ENCODE peak calls at places on chromosome 14, in seven cellular contexts. One of them, this sample, is unnamed.

GRCh38 chr14:95833429-95833828 is 43.2 kb upstream of the TUNAR start:
- DNase-seq in H4: peak
- DNase-seq in endothelial cell: no peak
- DNase-seq in activated CD4-positive, alpha-beta T cell treated with anti-CD3 and anti-CD28 coated beads for 48 hours: no peak
- DNase-seq in smooth muscle cell of the brain vasculature: no peak
- DNase-seq in fibroblast of pulmonary artery: no peak
- DNase-seq in ELF-1: no peak
- DNase-seq in this sample: peak

GRCh38 chr14:34741840-34742239 is 27.4 kb upstream of the CFL2 start:
- DNase-seq in H4: no peak
- DNase-seq in endothelial cell: no peak
- DNase-seq in activated CD4-positive, alpha-beta T cell treated with anti-CD3 and anti-CD28 coated beads for 48 hours: no peak
- DNase-seq in smooth muscle cell of the brain vasculature: no peak
- DNase-seq in fibroblast of pulmonary artery: no peak
- DNase-seq in ELF-1: no peak
- DNase-seq in this sample: no peak

GRCh38 chr14:93675651-93676050 is 112.6 kb downstream of the PRIMA1 start:
- DNase-seq in H4: no peak
- DNase-seq in endothelial cell: no peak
- DNase-seq in activated CD4-positive, alpha-beta T cell treated with anti-CD3 and anti-CD28 coated beads for 48 hours: no peak
- DNase-seq in smooth muscle cell of the brain vasculature: no peak
- DNase-seq in fibroblast of pulmonary artery: no peak
- DNase-seq in ELF-1: no peak
- DNase-seq in this sample: no peak

GRCh38 chr14:55142466-55142865 is 13.4 kb downstream of the LGALS3 start:
- DNase-seq in H4: no peak
- DNase-seq in endothelial cell: no peak
- DNase-seq in activated CD4-positive, alpha-beta T cell treated with anti-CD3 and anti-CD28 coated beads for 48 hours: no peak
- DNase-seq in smooth muscle cell of the brain vasculature: no peak
- DNase-seq in fibroblast of pulmonary artery: no peak
- DNase-seq in ELF-1: no peak
- DNase-seq in this sample: no peak

GRCh38 chr14:70354204-70354603 is 5.3 kb downstream of the COX16 start:
- DNase-seq in H4: no peak
- DNase-seq in endothelial cell: no peak
- DNase-seq in activated CD4-positive, alpha-beta T cell treated with anti-CD3 and anti-CD28 coated beads for 48 hours: no peak
- DNase-seq in smooth muscle cell of the brain vasculature: no peak
- DNase-seq in fibroblast of pulmonary artery: no peak
- DNase-seq in ELF-1: no peak
- DNase-seq in this sample: no peak

GRCh38 chr14:90677484-90678045 is 138.7 kb downstream of the TTC7B start:
- DNase-seq in H4: no peak
- DNase-seq in endothelial cell: no peak
- DNase-seq in activated CD4-positive, alpha-beta T cell treated with anti-CD3 and anti-CD28 coated beads for 48 hours: no peak
- DNase-seq in smooth muscle cell of the brain vasculature: peak
- DNase-seq in fibroblast of pulmonary artery: peak
- DNase-seq in ELF-1: no peak
- DNase-seq in this sample: no peak

GRCh38 chr14:75032939-75033338 is 18.3 kb downstream of the MLH3 start:
- DNase-seq in H4: no peak
- DNase-seq in endothelial cell: no peak
- DNase-seq in activated CD4-positive, alpha-beta T cell treated with anti-CD3 and anti-CD28 coated beads for 48 hours: no peak
- DNase-seq in smooth muscle cell of the brain vasculature: no peak
- DNase-seq in fibroblast of pulmonary artery: no peak
- DNase-seq in ELF-1: no peak
- DNase-seq in this sample: no peak

GRCh38 chr14:67187826-67188225 is 1.4 kb upstream of the GARIN2 start:
- DNase-seq in H4: peak
- DNase-seq in endothelial cell: no peak
- DNase-seq in activated CD4-positive, alpha-beta T cell treated with anti-CD3 and anti-CD28 coated beads for 48 hours: no peak
- DNase-seq in smooth muscle cell of the brain vasculature: no peak
- DNase-seq in fibroblast of pulmonary artery: peak
- DNase-seq in ELF-1: no peak
- DNase-seq in this sample: no peak

GRCh38 chr14:96051642-96052540 is 12.7 kb downstream of the C14orf132 start:
- DNase-seq in H4: no peak
- DNase-seq in endothelial cell: no peak
- DNase-seq in activated CD4-positive, alpha-beta T cell treated with anti-CD3 and anti-CD28 coated beads for 48 hours: peak
- DNase-seq in smooth muscle cell of the brain vasculature: no peak
- DNase-seq in fibroblast of pulmonary artery: no peak
- DNase-seq in ELF-1: peak
- DNase-seq in this sample: no peak

GRCh38 chr14:31884776-31885379 is 192.2 kb upstream of the ARHGAP5 start:
- DNase-seq in H4: no peak
- DNase-seq in endothelial cell: no peak
- DNase-seq in activated CD4-positive, alpha-beta T cell treated with anti-CD3 and anti-CD28 coated beads for 48 hours: no peak
- DNase-seq in smooth muscle cell of the brain vasculature: no peak
- DNase-seq in fibroblast of pulmonary artery: peak
- DNase-seq in ELF-1: no peak
- DNase-seq in this sample: no peak

GRCh38 chr14:63857467-63858030 is 4.7 kb downstream of the SYNE2 start:
- DNase-seq in H4: no peak
- DNase-seq in endothelial cell: no peak
- DNase-seq in activated CD4-positive, alpha-beta T cell treated with anti-CD3 and anti-CD28 coated beads for 48 hours: peak
- DNase-seq in smooth muscle cell of the brain vasculature: no peak
- DNase-seq in fibroblast of pulmonary artery: no peak
- DNase-seq in ELF-1: no peak
- DNase-seq in this sample: no peak

GRCh38 chr14:54567224-54567633 is 301 bp downstream of the SAMD4A start:
- DNase-seq in H4: no peak
- DNase-seq in endothelial cell: peak
- DNase-seq in activated CD4-positive, alpha-beta T cell treated with anti-CD3 and anti-CD28 coated beads for 48 hours: no peak
- DNase-seq in smooth muscle cell of the brain vasculature: no peak
- DNase-seq in fibroblast of pulmonary artery: no peak
- DNase-seq in ELF-1: peak
- DNase-seq in this sample: no peak

GRCh38 chr14:95891742-95892141 is 15.1 kb downstream of the TUNAR start:
- DNase-seq in H4: peak
- DNase-seq in endothelial cell: no peak
- DNase-seq in activated CD4-positive, alpha-beta T cell treated with anti-CD3 and anti-CD28 coated beads for 48 hours: no peak
- DNase-seq in smooth muscle cell of the brain vasculature: no peak
- DNase-seq in fibroblast of pulmonary artery: peak
- DNase-seq in ELF-1: no peak
- DNase-seq in this sample: no peak

GRCh38 chr14:90455100-90455571 is 58.3 kb downstream of the CALM1 start:
- DNase-seq in H4: no peak
- DNase-seq in endothelial cell: no peak
- DNase-seq in activated CD4-positive, alpha-beta T cell treated with anti-CD3 and anti-CD28 coated beads for 48 hours: no peak
- DNase-seq in smooth muscle cell of the brain vasculature: no peak
- DNase-seq in fibroblast of pulmonary artery: no peak
- DNase-seq in ELF-1: peak
- DNase-seq in this sample: no peak

GRCh38 chr14:63045234-63045611 is at the start of gene KCNH5:
- DNase-seq in H4: peak
- DNase-seq in endothelial cell: peak
- DNase-seq in activated CD4-positive, alpha-beta T cell treated with anti-CD3 and anti-CD28 coated beads for 48 hours: peak
- DNase-seq in smooth muscle cell of the brain vasculature: no peak
- DNase-seq in fibroblast of pulmonary artery: peak
- DNase-seq in ELF-1: peak
- DNase-seq in this sample: no peak

GRCh38 chr14:23376477-23377200 is at the start of gene CMTM5:
- DNase-seq in H4: no peak
- DNase-seq in endothelial cell: no peak
- DNase-seq in activated CD4-positive, alpha-beta T cell treated with anti-CD3 and anti-CD28 coated beads for 48 hours: no peak
- DNase-seq in smooth muscle cell of the brain vasculature: no peak
- DNase-seq in fibroblast of pulmonary artery: no peak
- DNase-seq in ELF-1: peak
- DNase-seq in this sample: no peak

GRCh38 chr14:71399057-71399487 is 491.8 kb downstream of the PCNX1 start:
- DNase-seq in H4: no peak
- DNase-seq in endothelial cell: no peak
- DNase-seq in activated CD4-positive, alpha-beta T cell treated with anti-CD3 and anti-CD28 coated beads for 48 hours: no peak
- DNase-seq in smooth muscle cell of the brain vasculature: no peak
- DNase-seq in fibroblast of pulmonary artery: no peak
- DNase-seq in ELF-1: no peak
- DNase-seq in this sample: no peak

GRCh38 chr14:59870277-59871165 is at the start of gene RTN1:
- DNase-seq in H4: peak
- DNase-seq in endothelial cell: peak
- DNase-seq in activated CD4-positive, alpha-beta T cell treated with anti-CD3 and anti-CD28 coated beads for 48 hours: peak
- DNase-seq in smooth muscle cell of the brain vasculature: no peak
- DNase-seq in fibroblast of pulmonary artery: peak
- DNase-seq in ELF-1: peak
- DNase-seq in this sample: no peak

GRCh38 chr14:50173891-50174290 is 57.5 kb downstream of the SOS2 start:
- DNase-seq in H4: no peak
- DNase-seq in endothelial cell: no peak
- DNase-seq in activated CD4-positive, alpha-beta T cell treated with anti-CD3 and anti-CD28 coated beads for 48 hours: no peak
- DNase-seq in smooth muscle cell of the brain vasculature: no peak
- DNase-seq in fibroblast of pulmonary artery: no peak
- DNase-seq in ELF-1: no peak
- DNase-seq in this sample: no peak

GRCh38 chr14:104084251-104085002 is 1.1 kb upstream of the ASPG start:
- DNase-seq in H4: no peak
- DNase-seq in endothelial cell: no peak
- DNase-seq in activated CD4-positive, alpha-beta T cell treated with anti-CD3 and anti-CD28 coated beads for 48 hours: no peak
- DNase-seq in smooth muscle cell of the brain vasculature: no peak
- DNase-seq in fibroblast of pulmonary artery: peak
- DNase-seq in ELF-1: peak
- DNase-seq in this sample: no peak

GRCh38 chr14:75822522-75823288 is 159.1 kb downstream of the TGFB3 start:
- DNase-seq in H4: peak
- DNase-seq in endothelial cell: no peak
- DNase-seq in activated CD4-positive, alpha-beta T cell treated with anti-CD3 and anti-CD28 coated beads for 48 hours: no peak
- DNase-seq in smooth muscle cell of the brain vasculature: peak
- DNase-seq in fibroblast of pulmonary artery: peak
- DNase-seq in ELF-1: no peak
- DNase-seq in this sample: no peak

GRCh38 chr14:49653508-49653907 is 18.5 kb upstream of the DNAAF2 start:
- DNase-seq in H4: no peak
- DNase-seq in endothelial cell: no peak
- DNase-seq in activated CD4-positive, alpha-beta T cell treated with anti-CD3 and anti-CD28 coated beads for 48 hours: no peak
- DNase-seq in smooth muscle cell of the brain vasculature: no peak
- DNase-seq in fibroblast of pulmonary artery: no peak
- DNase-seq in ELF-1: no peak
- DNase-seq in this sample: no peak

GRCh38 chr14:75832621-75833297 is 149.0 kb downstream of the TGFB3 start:
- DNase-seq in H4: no peak
- DNase-seq in endothelial cell: no peak
- DNase-seq in activated CD4-positive, alpha-beta T cell treated with anti-CD3 and anti-CD28 coated beads for 48 hours: no peak
- DNase-seq in smooth muscle cell of the brain vasculature: no peak
- DNase-seq in fibroblast of pulmonary artery: peak
- DNase-seq in ELF-1: no peak
- DNase-seq in this sample: no peak

This sample was measured in right atrium auricular region.